ENCODE peak calls at places on chromosomes 5 and 9, in nine cellular contexts. J is IMR-90, F is esophagus muscularis mucosa, Y is stomach, P is GM12878, I is gastrocnemius medialis, M is body of pancreas, L is A549, C is K562. T is an unnamed sample. For H3K9me3, the result is how much of the 10 kb centered on the place peaks cover.

GRCh38 chr5:111512026-111512405 is 319 bp downstream of the STARD4 start:
- DNase-seq in J (peak), C (no peak), L (peak), I (peak), Y (no peak), M (no peak), F (peak), P (no peak), T (no peak)

GRCh38 chr5:91126888-91127287 is 256.2 kb downstream of the ARRDC3 start:
- DNase-seq in C (no peak), L (no peak), Y (no peak), M (no peak), P (no peak), I (no peak), F (no peak), J (no peak), T (no peak)

GRCh38 chr5:56480305-56481146 is 247.4 kb upstream of the ANKRD55 start:
- DNase-seq in Y (peak), C (no peak), P (peak), L (no peak), J (peak), M (peak), F (no peak), I (no peak), T (no peak)

GRCh38 chr9:9142001-9142400 is 1342.4 kb upstream of the DMAC1 start:
- DNase-seq in F (no peak), Y (no peak), P (no peak), C (no peak), L (no peak), I (no peak), M (no peak), J (no peak), T (no peak)

GRCh38 chr9:86353591-86354047 is 591 bp downstream of the TUT7 start:
- DNase-seq in F (no peak), I (no peak), Y (peak), P (no peak), M (no peak), C (no peak), L (peak), J (no peak), T (no peak)

GRCh38 chr9:90942555-90942954 is 140.9 kb downstream of the SYK start:
- DNase-seq in I (no peak), F (no peak), M (no peak), Y (no peak), C (no peak), J (peak), P (peak), L (no peak), T (no peak)

GRCh38 chr5:90096415-90097081 is 313.0 kb downstream of the CETN3 start:
- DNase-seq in Y (peak), J (peak), P (no peak), I (no peak), M (no peak), F (no peak), C (peak), L (peak), T (no peak)

GRCh38 chr5:83368317-83368716 is 103.2 kb upstream of the VCAN start:
- DNase-seq in C (no peak), L (no peak), M (no peak), I (no peak), Y (no peak), J (peak), F (no peak), P (no peak), T (no peak)

GRCh38 chr5:142290574-142291299 is 34.1 kb downstream of the SPRY4 start:
- DNase-seq in C (no peak), F (no peak), L (no peak), J (peak), P (no peak), I (no peak), Y (no peak), M (no peak), T (no peak)

GRCh38 chr5:103128202-103128601 is 8.1 kb downstream of the PPIP5K2 start:
- DNase-seq in M (no peak), I (no peak), P (no peak), F (no peak), L (no peak), Y (no peak), J (no peak), C (no peak), T (no peak)

GRCh38 chr5:174195517-174195916 is 150.0 kb downstream of the NSG2 start:
- DNase-seq in F (no peak), C (no peak), Y (no peak), M (no peak), L (no peak), I (no peak), P (no peak), J (no peak), T (no peak)

GRCh38 chr5:9658726-9659125 is 28.6 kb upstream of the TAS2R1 start:
- DNase-seq in F (no peak), Y (no peak), M (no peak), J (peak), I (no peak), L (no peak), C (no peak), P (no peak), T (no peak)

GRCh38 chr5:96562614-96563013 is 99.6 kb upstream of the CAST start:
- DNase-seq in Y (no peak), J (peak), L (no peak), I (no peak), P (no peak), F (no peak), M (no peak), C (no peak), T (no peak)

GRCh38 chr9:124351672-124352468 is 63.4 kb downstream of the PSMB7 start:
- DNase-seq in I (no peak), M (no peak), L (no peak), C (no peak), J (no peak), F (no peak), Y (no peak), P (no peak), T (no peak)

GRCh38 chr5:108373426-108373825 is 8.5 kb downstream of the FBXL17 start:
- DNase-seq in F (no peak), Y (no peak), C (no peak), J (no peak), L (no peak), I (no peak), P (no peak), M (no peak), T (no peak)

GRCh38 chr9:127788337-127789011 is 2.6 kb downstream of the CDK9 start:
- DNase-seq in C (no peak), P (no peak), L (no peak), J (no peak), M (peak), I (no peak), Y (no peak), F (no peak), T (no peak)

GRCh38 chr5:3634061-3634460 is 38.4 kb downstream of the IRX1 start:
- DNase-seq in M (no peak), Y (no peak), I (no peak), L (no peak), F (no peak), J (no peak), C (no peak), P (no peak), T (no peak)

GRCh38 chr9:17165734-17166133 is 30.9 kb downstream of the CNTLN start:
- DNase-seq in M (no peak), L (no peak), C (no peak), Y (no peak), F (no peak), I (no peak), P (no peak), J (no peak), T (no peak)
- H3K9me3 ChIP-seq in M (under half), L (under half), C (under half), Y (under half), F (under half), I (under half), P (under half), J (under half), T (under half)

GRCh38 chr5:38814879-38815278 is 30.9 kb upstream of the OSMR start:
- DNase-seq in F (no peak), L (no peak), Y (no peak), M (no peak), C (no peak), P (no peak), J (no peak), I (no peak), T (no peak)

GRCh38 chr5:38821679-38822078 is 24.1 kb upstream of the OSMR start:
- DNase-seq in C (no peak), M (no peak), L (no peak), P (no peak), J (no peak), F (no peak), I (no peak), Y (no peak), T (no peak)

GRCh38 chr5:38816083-38817030 is 29.5 kb upstream of the OSMR start:
- DNase-seq in I (no peak), P (no peak), Y (no peak), L (no peak), C (no peak), F (no peak), M (no peak), J (no peak), T (no peak)
- H3K4me3 ChIP-seq in I (no peak), P (no peak), Y (no peak), L (no peak), C (no peak), F (no peak), M (no peak), J (no peak), T (no peak)

GRCh38 chr9:104927216-104927911 is 591 bp downstream of the ABCA1 start:
- DNase-seq in Y (peak), C (no peak), L (peak), M (peak), J (peak), I (peak), P (no peak), F (no peak), T (no peak)
- TF ChIP-seq POLR2A in Y (no peak), C (no peak), L (no peak), M (no peak), J (no peak), I (no peak), P (no peak), F (no peak), T (no peak)

GRCh38 chr9:121684381-121685145 is 33.1 kb downstream of the DAB2IP start:
- DNase-seq in P (no peak), L (peak), M (peak), Y (peak), J (no peak), C (peak), F (no peak), I (no peak), T (no peak)

GRCh38 chr9:121686930-121687541 is 35.6 kb downstream of the DAB2IP start:
- DNase-seq in J (peak), Y (peak), C (peak), I (peak), M (peak), P (peak), L (peak), F (no peak), T (no peak)

GRCh38 chr9:121683652-121684051 is 32.2 kb downstream of the DAB2IP start:
- DNase-seq in J (no peak), F (no peak), I (no peak), M (no peak), P (no peak), L (no peak), Y (no peak), C (no peak), T (no peak)

GRCh38 chr9:121685795-121686377 is 34.5 kb downstream of the DAB2IP start:
- DNase-seq in Y (no peak), M (no peak), C (no peak), F (no peak), I (no peak), J (no peak), L (no peak), P (no peak), T (no peak)

GRCh38 chr9:121685146-121685794 is 33.8 kb downstream of the DAB2IP start:
- DNase-seq in C (no peak), J (no peak), M (no peak), Y (no peak), F (no peak), I (no peak), P (no peak), L (no peak), T (no peak)
- H3K9me3 ChIP-seq in C (under half), J (under half), M (under half), Y (under half), F (under half), I (under half), P (under half), L (under half), T (under half)

GRCh38 chr9:129853614-129854013 is 18.4 kb downstream of the USP20 start:
- DNase-seq in M (no peak), I (no peak), C (no peak), F (no peak), Y (no peak), J (no peak), P (no peak), L (no peak), T (no peak)

GRCh38 chr9:129850821-129851540 is 15.7 kb downstream of the USP20 start:
- DNase-seq in F (no peak), I (no peak), C (no peak), J (no peak), Y (no peak), M (no peak), P (no peak), L (no peak), T (no peak)

GRCh38 chr9:129854588-129855110 is 19.4 kb downstream of the USP20 start:
- DNase-seq in I (no peak), Y (no peak), L (no peak), J (no peak), P (no peak), F (no peak), M (no peak), C (no peak), T (no peak)

GRCh38 chr9:129851821-129852220 is 16.6 kb downstream of the USP20 start:
- DNase-seq in I (no peak), P (no peak), C (no peak), J (no peak), Y (no peak), F (no peak), M (no peak), L (no peak), T (no peak)

GRCh38 chr9:129852575-129852974 is 17.3 kb downstream of the USP20 start:
- DNase-seq in F (no peak), C (no peak), P (no peak), M (no peak), Y (no peak), L (no peak), I (no peak), J (no peak), T (no peak)
- H3K4me3 ChIP-seq in F (no peak), C (no peak), P (no peak), M (no peak), Y (no peak), L (no peak), I (no peak), J (no peak), T (no peak)

DNA sequence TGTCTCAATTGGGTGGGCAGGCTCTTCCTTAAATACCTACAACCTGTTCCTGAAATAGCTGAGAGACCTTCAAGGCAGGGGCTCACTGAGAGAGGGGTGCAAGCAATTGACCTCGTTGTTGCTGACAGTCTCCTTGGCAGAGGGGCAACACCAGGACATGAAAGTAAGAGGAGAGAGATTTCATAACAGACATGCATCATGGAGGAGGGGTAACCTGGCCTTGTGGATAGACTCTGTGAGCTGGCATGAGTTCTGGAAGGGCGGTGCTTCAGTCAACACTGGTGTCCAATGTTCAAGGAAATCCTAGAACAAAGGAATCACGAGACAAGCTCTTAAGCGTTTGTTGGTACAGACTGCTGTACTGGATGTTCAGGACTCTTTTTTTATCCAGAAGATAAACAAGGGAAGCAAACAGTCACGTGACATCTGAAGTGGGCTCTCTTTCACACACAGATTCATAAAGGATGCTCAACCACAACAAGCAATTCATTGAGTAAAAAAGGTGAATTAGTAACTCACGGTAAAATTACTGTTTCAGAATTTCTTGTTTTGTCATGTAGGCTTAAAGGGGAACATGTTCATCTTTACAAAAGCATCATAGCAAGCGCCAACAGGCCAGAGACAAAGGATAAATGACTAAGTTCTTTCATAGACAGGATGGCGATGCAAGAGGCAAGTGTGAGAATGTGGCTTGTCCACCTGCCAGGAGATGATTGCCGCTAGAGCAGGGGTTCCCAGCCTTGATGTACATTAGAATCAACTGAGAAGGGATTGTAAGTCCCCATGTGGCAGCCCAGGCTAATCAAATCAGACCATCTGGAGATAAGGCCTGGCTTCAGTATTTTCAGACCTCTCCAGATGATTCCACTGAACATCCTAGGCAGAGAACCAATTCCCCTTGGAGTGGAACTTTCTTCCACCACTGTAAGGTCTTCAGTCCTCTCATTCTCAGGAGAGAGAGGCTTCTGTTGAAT is 20.7 kb downstream of the ANKRA2 start:
- DNase-seq in Y (peak), L (no peak), I (no peak), J (no peak), C (no peak), M (peak), F (no peak), P (no peak), T (no peak)
- TF ChIP-seq POLR2A in Y (no peak), L (no peak), I (no peak), J (no peak), C (no peak), M (no peak), F (no peak), P (no peak), T (no peak)

GRCh38 chr9:107266624-107267369 is 16.3 kb upstream of the RAD23B start:
- DNase-seq in M (no peak), P (no peak), C (no peak), Y (no peak), L (no peak), F (no peak), J (no peak), I (no peak), T (no peak)
- H3K9me3 ChIP-seq in M (under half), P (under half), C (under half), Y (under half), L (under half), F (under half), J (under half), I (under half), T (under half)

T was measured in esophagus squamous epithelium.